ENCODE peak calls at places on chromosomes 6 and 20, in five cellular contexts. One of them, this sample, is unnamed.

GRCh38 chr6:15739867-15740266 is 77.0 kb upstream of the DTNBP1 start:
- DNase-seq in stimulated activated CD4-positive, alpha-beta T cell treated with anti-CD3 and anti-CD28 coated beads, Interleukin-4, amount 100 ng/mL, for 48 hours: no peak
- DNase-seq in DMS153: no peak
- DNase-seq in T47D: no peak
- DNase-seq in GM13977: no peak
- DNase-seq in this sample: no peak

GRCh38 chr6:140124498-140124897 is 750.0 kb upstream of the CITED2 start:
- DNase-seq in DMS153: no peak
- DNase-seq in stimulated activated CD4-positive, alpha-beta T cell treated with anti-CD3 and anti-CD28 coated beads, Interleukin-4, amount 100 ng/mL, for 48 hours: no peak
- DNase-seq in GM13977: no peak
- DNase-seq in T47D: no peak
- DNase-seq in this sample: no peak

GRCh38 chr6:47741807-47742206 is 40.0 kb upstream of the OPN5 start:
- DNase-seq in DMS153: no peak
- DNase-seq in stimulated activated CD4-positive, alpha-beta T cell treated with anti-CD3 and anti-CD28 coated beads, Interleukin-4, amount 100 ng/mL, for 48 hours: no peak
- DNase-seq in T47D: no peak
- DNase-seq in GM13977: peak; percentile 35
- DNase-seq in this sample: no peak

GRCh38 chr6:130598021-130598989 is 228.9 kb upstream of the SMLR1 start:
- DNase-seq in GM13977: no peak
- DNase-seq in DMS153: no peak
- DNase-seq in T47D: no peak
- DNase-seq in stimulated activated CD4-positive, alpha-beta T cell treated with anti-CD3 and anti-CD28 coated beads, Interleukin-4, amount 100 ng/mL, for 48 hours: no peak
- DNase-seq in this sample: no peak

GRCh38 chr6:4942673-4943009 is 61.2 kb downstream of the RPP40 start:
- DNase-seq in GM13977: no peak
- DNase-seq in stimulated activated CD4-positive, alpha-beta T cell treated with anti-CD3 and anti-CD28 coated beads, Interleukin-4, amount 100 ng/mL, for 48 hours: no peak
- DNase-seq in DMS153: no peak
- DNase-seq in T47D: no peak
- DNase-seq in this sample: no peak

GRCh38 chr6:3850451-3851203 is 1.5 kb downstream of the FAM50B start:
- DNase-seq in DMS153: no peak
- DNase-seq in T47D: no peak
- DNase-seq in GM13977: peak; percentile 61
- DNase-seq in stimulated activated CD4-positive, alpha-beta T cell treated with anti-CD3 and anti-CD28 coated beads, Interleukin-4, amount 100 ng/mL, for 48 hours: peak; percentile 21
- DNase-seq in this sample: no peak

GRCh38 chr6:137148291-137149076 is 25.0 kb downstream of the IL22RA2 start:
- DNase-seq in T47D: no peak
- DNase-seq in DMS153: no peak
- DNase-seq in GM13977: no peak
- DNase-seq in stimulated activated CD4-positive, alpha-beta T cell treated with anti-CD3 and anti-CD28 coated beads, Interleukin-4, amount 100 ng/mL, for 48 hours: no peak
- DNase-seq in this sample: no peak

GRCh38 chr6:50713977-50714486 is 706 bp downstream of the TFAP2D start:
- DNase-seq in GM13977: no peak
- DNase-seq in stimulated activated CD4-positive, alpha-beta T cell treated with anti-CD3 and anti-CD28 coated beads, Interleukin-4, amount 100 ng/mL, for 48 hours: no peak
- DNase-seq in T47D: no peak
- DNase-seq in DMS153: no peak
- DNase-seq in this sample: no peak

GRCh38 chr20:40339661-40340449 is 349.2 kb downstream of the MAFB start:
- DNase-seq in DMS153: no peak
- DNase-seq in stimulated activated CD4-positive, alpha-beta T cell treated with anti-CD3 and anti-CD28 coated beads, Interleukin-4, amount 100 ng/mL, for 48 hours: no peak
- DNase-seq in GM13977: no peak
- DNase-seq in T47D: no peak
- DNase-seq in this sample: no peak

GRCh38 chr6:95120984-95121383 is 456.4 kb upstream of the MANEA start:
- DNase-seq in stimulated activated CD4-positive, alpha-beta T cell treated with anti-CD3 and anti-CD28 coated beads, Interleukin-4, amount 100 ng/mL, for 48 hours: no peak
- DNase-seq in GM13977: no peak
- DNase-seq in DMS153: peak; percentile 29
- DNase-seq in T47D: no peak
- DNase-seq in this sample: no peak

GRCh38 chr6:139378882-139379341 is 4.5 kb upstream of the CITED2 start:
- DNase-seq in DMS153: no peak
- DNase-seq in T47D: no peak
- DNase-seq in stimulated activated CD4-positive, alpha-beta T cell treated with anti-CD3 and anti-CD28 coated beads, Interleukin-4, amount 100 ng/mL, for 48 hours: no peak
- DNase-seq in GM13977: no peak
- DNase-seq in this sample: no peak

GRCh38 chr6:17413313-17413750 is 19.9 kb downstream of the CAP2 start:
- DNase-seq in GM13977: no peak
- DNase-seq in stimulated activated CD4-positive, alpha-beta T cell treated with anti-CD3 and anti-CD28 coated beads, Interleukin-4, amount 100 ng/mL, for 48 hours: no peak
- DNase-seq in DMS153: no peak
- DNase-seq in T47D: no peak
- DNase-seq in this sample: no peak

GRCh38 chr6:114063956-114064355 is 93.0 kb upstream of the HDAC2 start:
- DNase-seq in stimulated activated CD4-positive, alpha-beta T cell treated with anti-CD3 and anti-CD28 coated beads, Interleukin-4, amount 100 ng/mL, for 48 hours: no peak
- DNase-seq in T47D: no peak
- DNase-seq in DMS153: no peak
- DNase-seq in GM13977: no peak
- DNase-seq in this sample: no peak

GRCh38 chr20:2626853-2627541 is 25.4 kb upstream of the NOP56 start:
- DNase-seq in GM13977: no peak
- DNase-seq in T47D: no peak
- DNase-seq in stimulated activated CD4-positive, alpha-beta T cell treated with anti-CD3 and anti-CD28 coated beads, Interleukin-4, amount 100 ng/mL, for 48 hours: no peak
- DNase-seq in DMS153: no peak
- DNase-seq in this sample: no peak

GRCh38 chr6:21595265-21595950 is 1.9 kb downstream of the SOX4 start:
- DNase-seq in T47D: peak; percentile 36
- DNase-seq in DMS153: no peak
- DNase-seq in GM13977: peak; percentile 61
- DNase-seq in stimulated activated CD4-positive, alpha-beta T cell treated with anti-CD3 and anti-CD28 coated beads, Interleukin-4, amount 100 ng/mL, for 48 hours: no peak
- DNase-seq in this sample: no peak

GRCh38 chr6:108588586-108588985 is 27.9 kb downstream of the FOXO3 start:
- DNase-seq in T47D: no peak
- DNase-seq in stimulated activated CD4-positive, alpha-beta T cell treated with anti-CD3 and anti-CD28 coated beads, Interleukin-4, amount 100 ng/mL, for 48 hours: no peak
- DNase-seq in DMS153: no peak
- DNase-seq in GM13977: no peak
- DNase-seq in this sample: no peak

GRCh38 chr6:30194797-30195690 is 18.2 kb downstream of the TRIM26 start:
- DNase-seq in GM13977: no peak
- DNase-seq in stimulated activated CD4-positive, alpha-beta T cell treated with anti-CD3 and anti-CD28 coated beads, Interleukin-4, amount 100 ng/mL, for 48 hours: no peak
- DNase-seq in DMS153: no peak
- DNase-seq in T47D: no peak
- DNase-seq in this sample: no peak

GRCh38 chr20:19460386-19460785 is 247.9 kb downstream of the SLC24A3 start:
- DNase-seq in DMS153: no peak
- DNase-seq in T47D: no peak
- DNase-seq in stimulated activated CD4-positive, alpha-beta T cell treated with anti-CD3 and anti-CD28 coated beads, Interleukin-4, amount 100 ng/mL, for 48 hours: no peak
- DNase-seq in GM13977: no peak
- DNase-seq in this sample: no peak

GRCh38 chr20:1998715-1999114 is 4.9 kb upstream of the PDYN start:
- DNase-seq in GM13977: no peak
- DNase-seq in DMS153: no peak
- DNase-seq in stimulated activated CD4-positive, alpha-beta T cell treated with anti-CD3 and anti-CD28 coated beads, Interleukin-4, amount 100 ng/mL, for 48 hours: no peak
- DNase-seq in T47D: no peak
- DNase-seq in this sample: no peak

GRCh38 chr6:170186909-170187668 is 103.8 kb downstream of the DLL1 start:
- DNase-seq in stimulated activated CD4-positive, alpha-beta T cell treated with anti-CD3 and anti-CD28 coated beads, Interleukin-4, amount 100 ng/mL, for 48 hours: no peak
- DNase-seq in GM13977: no peak
- DNase-seq in T47D: no peak
- DNase-seq in DMS153: no peak
- DNase-seq in this sample: no peak

GRCh38 chr20:5844063-5844681 is 94.0 kb downstream of the SHLD1 start:
- DNase-seq in GM13977: peak; percentile 60
- DNase-seq in T47D: no peak
- DNase-seq in DMS153: peak; percentile 84
- DNase-seq in stimulated activated CD4-positive, alpha-beta T cell treated with anti-CD3 and anti-CD28 coated beads, Interleukin-4, amount 100 ng/mL, for 48 hours: peak; percentile 42
- DNase-seq in this sample: peak; percentile 81

GRCh38 chr6:30881987-30882763 is 2.1 kb upstream of the DDR1 start:
- DNase-seq in stimulated activated CD4-positive, alpha-beta T cell treated with anti-CD3 and anti-CD28 coated beads, Interleukin-4, amount 100 ng/mL, for 48 hours: no peak
- DNase-seq in DMS153: no peak
- DNase-seq in GM13977: peak; percentile 27
- DNase-seq in T47D: no peak
- DNase-seq in this sample: no peak

GRCh38 chr20:40848530-40848929 is 159.5 kb upstream of the MAFB start:
- DNase-seq in T47D: no peak
- DNase-seq in stimulated activated CD4-positive, alpha-beta T cell treated with anti-CD3 and anti-CD28 coated beads, Interleukin-4, amount 100 ng/mL, for 48 hours: no peak
- DNase-seq in DMS153: no peak
- DNase-seq in GM13977: no peak
- DNase-seq in this sample: no peak

GRCh38 chr6:42440027-42440426 is 11.7 kb downstream of the TRERF1 start:
- DNase-seq in T47D: no peak
- DNase-seq in GM13977: no peak
- DNase-seq in stimulated activated CD4-positive, alpha-beta T cell treated with anti-CD3 and anti-CD28 coated beads, Interleukin-4, amount 100 ng/mL, for 48 hours: no peak
- DNase-seq in DMS153: no peak
- DNase-seq in this sample: no peak

GRCh38 chr6:26064619-26065257 is 22.5 kb upstream of the HFE start:
- DNase-seq in DMS153: peak; percentile 35
- DNase-seq in T47D: no peak
- DNase-seq in GM13977: no peak
- DNase-seq in stimulated activated CD4-positive, alpha-beta T cell treated with anti-CD3 and anti-CD28 coated beads, Interleukin-4, amount 100 ng/mL, for 48 hours: no peak
- DNase-seq in this sample: no peak

GRCh38 chr20:60993647-60994046 is 258.4 kb upstream of the CDH4 start:
- DNase-seq in T47D: no peak
- DNase-seq in stimulated activated CD4-positive, alpha-beta T cell treated with anti-CD3 and anti-CD28 coated beads, Interleukin-4, amount 100 ng/mL, for 48 hours: no peak
- DNase-seq in GM13977: no peak
- DNase-seq in DMS153: no peak
- DNase-seq in this sample: no peak

GRCh38 chr6:105757512-105758200 is 328.5 kb upstream of the PRDM1 start:
- DNase-seq in T47D: no peak
- DNase-seq in DMS153: peak; percentile 66
- DNase-seq in GM13977: peak; percentile 32
- DNase-seq in stimulated activated CD4-positive, alpha-beta T cell treated with anti-CD3 and anti-CD28 coated beads, Interleukin-4, amount 100 ng/mL, for 48 hours: no peak
- DNase-seq in this sample: no peak

GRCh38 chr6:130602151-130602770 is 224.9 kb upstream of the SMLR1 start:
- DNase-seq in DMS153: peak; percentile 53
- DNase-seq in T47D: no peak
- DNase-seq in stimulated activated CD4-positive, alpha-beta T cell treated with anti-CD3 and anti-CD28 coated beads, Interleukin-4, amount 100 ng/mL, for 48 hours: no peak
- DNase-seq in GM13977: no peak
- DNase-seq in this sample: no peak

GRCh38 chr20:49863666-49864065 is 51.0 kb downstream of the SLC9A8 start:
- DNase-seq in stimulated activated CD4-positive, alpha-beta T cell treated with anti-CD3 and anti-CD28 coated beads, Interleukin-4, amount 100 ng/mL, for 48 hours: no peak
- DNase-seq in T47D: no peak
- DNase-seq in DMS153: no peak
- DNase-seq in GM13977: no peak
- DNase-seq in this sample: no peak

GRCh38 chr6:25931411-25931709 is 869 bp upstream of the SLC17A2 start:
- DNase-seq in DMS153: no peak
- DNase-seq in stimulated activated CD4-positive, alpha-beta T cell treated with anti-CD3 and anti-CD28 coated beads, Interleukin-4, amount 100 ng/mL, for 48 hours: no peak
- DNase-seq in T47D: no peak
- DNase-seq in GM13977: no peak
- DNase-seq in this sample: no peak

GRCh38 chr6:133964052-133964451 is 11.0 kb downstream of the TBPL1 start:
- DNase-seq in DMS153: no peak
- DNase-seq in stimulated activated CD4-positive, alpha-beta T cell treated with anti-CD3 and anti-CD28 coated beads, Interleukin-4, amount 100 ng/mL, for 48 hours: no peak
- DNase-seq in GM13977: no peak
- DNase-seq in T47D: no peak
- DNase-seq in this sample: no peak

GRCh38 chr6:69866351-69867074 is at the start of gene COL19A1:
- DNase-seq in stimulated activated CD4-positive, alpha-beta T cell treated with anti-CD3 and anti-CD28 coated beads, Interleukin-4, amount 100 ng/mL, for 48 hours: peak; percentile 15
- DNase-seq in GM13977: peak; percentile 48
- DNase-seq in DMS153: no peak
- DNase-seq in T47D: no peak
- DNase-seq in this sample: no peak

GRCh38 chr20:54165014-54165413 is 8.8 kb downstream of the CYP24A1 start:
- DNase-seq in T47D: no peak
- DNase-seq in GM13977: no peak
- DNase-seq in stimulated activated CD4-positive, alpha-beta T cell treated with anti-CD3 and anti-CD28 coated beads, Interleukin-4, amount 100 ng/mL, for 48 hours: no peak
- DNase-seq in DMS153: no peak
- DNase-seq in this sample: no peak

GRCh38 chr20:35539756-35540212 is 2.1 kb upstream of the ERGIC3 start:
- DNase-seq in GM13977: no peak
- DNase-seq in T47D: no peak
- DNase-seq in DMS153: peak; percentile 96
- DNase-seq in stimulated activated CD4-positive, alpha-beta T cell treated with anti-CD3 and anti-CD28 coated beads, Interleukin-4, amount 100 ng/mL, for 48 hours: no peak
- DNase-seq in this sample: peak; percentile 88

GRCh38 chr6:107670792-107671199 is 153.3 kb downstream of the SCML4 start:
- DNase-seq in T47D: no peak
- DNase-seq in stimulated activated CD4-positive, alpha-beta T cell treated with anti-CD3 and anti-CD28 coated beads, Interleukin-4, amount 100 ng/mL, for 48 hours: no peak
- DNase-seq in GM13977: no peak
- DNase-seq in DMS153: peak; percentile 81
- DNase-seq in this sample: no peak